ENCODE peak calls at places on chromosomes 13 and 19, in eight cellular contexts. M is fibroblast of mammary gland, V is cardiac fibroblast, T is astrocyte of the spinal cord, X is body of pancreas, R is breast epithelium, Y is lower leg skin, U is stomach. P is an unnamed sample.
A peak's percentile ranks its signal among the peaks of the same experiment; 100 is the strongest.

GRCh38 chr13:25945596-25945995 is 106.2 kb downstream of the SHISA2 start:
- DNase-seq in V (no peak), U (no peak), X (no peak), Y (no peak), M (no peak), R (no peak), T (peak; percentile 84), P (no peak)

GRCh38 chr13:34040863-34041262 is 222.9 kb downstream of the RFC3 start:
- DNase-seq in Y (no peak), M (peak; percentile 56), V (no peak), U (no peak), X (no peak), R (no peak), T (no peak), P (no peak)

GRCh38 chr13:72504026-72504925 is 223.2 kb downstream of the MZT1 start:
- DNase-seq in M (no peak), U (no peak), X (no peak), T (peak; percentile 70), R (no peak), Y (no peak), V (peak; percentile 30), P (peak; percentile 26)

GRCh38 chr13:51520524-51520923 is 63.7 kb upstream of the WDFY2 start:
- DNase-seq in V (peak; percentile 89), Y (no peak), R (peak; percentile 22), X (no peak), M (peak; percentile 83), T (peak; percentile 45), U (no peak), P (peak; percentile 85)

GRCh38 chr19:58037927-58038687 is 4.3 kb downstream of the ZSCAN1 start:
- DNase-seq in V (no peak), T (no peak), R (no peak), M (no peak), Y (no peak), U (no peak), X (peak; percentile 18), P (no peak)

GRCh38 chr19:56594783-56595547 is at the start of gene ZNF71:
- DNase-seq in R (peak; percentile 73), Y (peak; percentile 97), M (peak; percentile 81), V (peak; percentile 88), X (peak; percentile 89), U (peak; percentile 91), T (peak; percentile 88), P (peak; percentile 88)

GRCh38 chr19:39474139-39474620 is 6.5 kb upstream of the TIMM50 start:
- DNase-seq in V (peak; percentile 31), R (no peak), Y (peak; percentile 90), T (peak; percentile 13), X (peak; percentile 60), M (peak; percentile 31), U (peak; percentile 52), P (peak; percentile 48)

GRCh38 chr13:103859952-103860351 is 793.7 kb upstream of the SLC10A2 start:
- DNase-seq in M (no peak), U (no peak), T (no peak), Y (no peak), R (no peak), X (no peak), V (no peak), P (no peak)

GRCh38 chr19:2271516-2272103 is 10.4 kb downstream of the PEAK3 start:
- DNase-seq in R (no peak), T (peak; percentile 55), Y (no peak), X (no peak), M (peak; percentile 94), U (no peak), V (peak; percentile 93), P (peak; percentile 71)

GRCh38 chr13:32629866-32630265 is 43.6 kb downstream of the PDS5B start:
- DNase-seq in T (no peak), V (no peak), U (no peak), Y (no peak), X (no peak), R (no peak), M (no peak), P (no peak)

GRCh38 chr19:54506079-54506478 is 3.4 kb downstream of the LAIR2 start:
- DNase-seq in U (no peak), M (no peak), V (no peak), X (no peak), T (no peak), R (no peak), Y (no peak), P (no peak)

GRCh38 chr19:57648336-57649003 is 15.5 kb downstream of the ZNF211 start:
- DNase-seq in X (no peak), T (no peak), Y (no peak), V (no peak), U (no peak), R (no peak), M (no peak), P (no peak)

GRCh38 chr13:41639955-41640780 is 182.8 kb downstream of the RGCC start:
- DNase-seq in M (peak; percentile 52), U (no peak), T (no peak), V (peak; percentile 69), Y (no peak), X (no peak), R (no peak), P (no peak)

GRCh38 chr19:7242601-7243258 is 51.5 kb downstream of the INSR start:
- DNase-seq in U (no peak), M (peak; percentile 94), Y (no peak), X (no peak), T (peak; percentile 74), R (no peak), V (peak; percentile 94), P (no peak)
- H3K4me3 ChIP-seq in U (no peak overlapping the region), M (peak overlapping the region; percentile 1), Y (no peak overlapping the region), X (no peak overlapping the region), T (no peak overlapping the region), R (no peak overlapping the region), V (no peak overlapping the region), P (no peak overlapping the region)

GRCh38 chr13:44978328-44978727 is 10.9 kb downstream of the NUFIP1 start:
- DNase-seq in Y (no peak), T (no peak), M (no peak), V (no peak), X (no peak), R (no peak), U (no peak), P (no peak)
- TF ChIP-seq CTCF in Y (no peak), T (peak; percentile 8), M (peak; percentile 12), V (peak; percentile 20), X (no peak), R (no peak), U (no peak), P (no peak)

GRCh38 chr19:31908486-31909255 is 436.7 kb upstream of the ZNF507 start:
- DNase-seq in M (no peak), Y (peak; percentile 62), X (no peak), U (no peak), V (no peak), T (no peak), R (no peak), P (no peak)
- H3K4me3 ChIP-seq in M (no peak overlapping the region), Y (no peak overlapping the region), X (no peak overlapping the region), U (no peak overlapping the region), V (no peak overlapping the region), T (no peak overlapping the region), R (no peak overlapping the region), P (no peak overlapping the region)

DNA sequence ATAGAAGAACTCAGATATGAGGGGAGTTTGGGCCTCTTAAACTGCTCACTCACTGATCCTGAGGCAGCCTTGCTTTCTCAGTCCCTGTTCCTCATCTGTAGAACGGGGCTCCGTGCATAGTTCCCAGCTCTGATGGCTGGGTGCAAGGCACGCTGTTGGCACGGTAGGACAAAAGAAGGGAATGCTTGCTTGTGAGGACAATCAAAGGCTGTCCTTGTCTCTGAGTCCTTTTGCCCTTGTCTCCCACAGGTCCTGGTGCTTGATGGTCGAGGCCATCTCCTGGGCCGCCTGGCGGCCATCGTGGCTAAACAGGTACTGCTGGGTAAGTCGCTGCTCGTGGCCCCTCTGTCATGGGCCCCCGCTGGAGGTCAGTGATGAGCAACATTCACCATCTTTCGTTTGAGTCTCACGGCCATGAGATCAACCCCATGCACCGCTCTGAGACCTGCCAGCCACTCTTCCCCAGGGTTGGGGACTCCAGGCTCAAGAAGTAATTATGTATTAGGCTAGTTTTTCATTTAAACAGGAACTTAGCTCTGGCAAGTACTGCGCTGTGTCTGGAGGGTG is 2.3 kb downstream of the RPL13A start:
- DNase-seq in M (peak; percentile 52), V (no peak), T (no peak), U (no peak), Y (no peak), X (no peak), R (no peak), P (no peak)
- TF ChIP-seq CTCF in M (no peak), V (no peak), T (no peak), U (no peak), Y (no peak), X (no peak), R (peak; percentile 17), P (peak; percentile 20)

DNA sequence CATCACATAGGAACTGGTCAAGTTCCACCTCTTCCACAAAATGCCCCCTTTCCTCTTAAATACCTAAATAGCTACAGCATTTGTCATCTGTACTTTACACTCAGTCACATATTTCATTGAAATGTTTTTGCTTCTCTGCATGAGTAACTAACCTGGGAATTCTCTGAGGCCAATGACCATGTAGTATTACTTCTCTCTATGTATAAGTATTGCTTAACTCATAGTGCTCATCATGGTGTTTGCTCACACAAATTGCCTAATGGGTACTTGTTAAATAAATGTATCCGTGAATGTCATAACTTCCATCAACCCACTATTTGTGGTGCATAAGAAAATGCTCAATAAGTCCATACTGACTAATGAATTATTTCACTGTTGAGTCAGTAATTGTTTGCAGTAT is 115.5 kb downstream of the FGF14 start:
- DNase-seq in U (no peak), X (no peak), V (peak; percentile 97), Y (no peak), M (peak; percentile 99), R (no peak), T (peak; percentile 84), P (peak; percentile 98)
- H3K4me3 ChIP-seq in U (no peak overlapping the region), X (no peak overlapping the region), V (no peak overlapping the region), Y (no peak overlapping the region), M (no peak overlapping the region), R (no peak overlapping the region), T (no peak overlapping the region), P (no peak overlapping the region)

DNA sequence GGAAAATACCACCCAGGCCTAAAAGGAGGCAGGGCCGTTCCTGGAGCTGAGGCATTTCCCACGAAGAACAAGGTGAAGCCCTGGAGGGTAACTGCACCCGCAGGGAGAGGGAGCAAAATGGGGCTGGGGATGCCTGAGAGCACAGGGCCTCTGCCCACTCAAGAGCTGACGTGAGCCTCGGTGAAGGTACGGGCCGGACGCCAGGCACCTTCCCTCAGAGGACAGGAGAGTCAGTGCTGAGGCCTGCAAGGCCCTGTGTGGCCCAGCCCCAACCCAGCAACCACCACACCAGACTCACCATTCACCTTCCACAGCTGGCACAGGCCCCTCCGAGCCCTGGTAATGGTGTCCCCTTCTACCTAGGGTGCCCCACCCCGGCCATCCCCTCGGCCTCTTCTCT is 36.3 kb downstream of the DNMT1 start:
- DNase-seq in R (no peak), V (no peak), Y (no peak), T (no peak), M (no peak), U (no peak), X (no peak), P (no peak)
- TF ChIP-seq CTCF in R (no peak), V (no peak), Y (no peak), T (no peak), M (no peak), U (no peak), X (no peak), P (no peak)